ENCODE peak calls at places on chromosomes 2 and 18, in four cellular contexts. One of them, this sample, is unnamed.

GRCh38 chr2:14773696-14774095 is 141.2 kb downstream of the LRATD1 start:
- DNase-seq in HepG2: no peak
- DNase-seq in K562: no peak
- DNase-seq in HCT116: no peak
- DNase-seq in this sample: no peak

GRCh38 chr2:70645733-70646420 is 92.3 kb upstream of the TGFA start:
- DNase-seq in K562: no peak
- DNase-seq in HepG2: peak
- DNase-seq in HCT116: no peak
- DNase-seq in this sample: peak

GRCh38 chr2:102268529-102269524 is 42.5 kb upstream of the IL1RL1 start:
- DNase-seq in HepG2: no peak
- DNase-seq in HCT116: no peak
- DNase-seq in K562: no peak
- DNase-seq in this sample: no peak

GRCh38 chr2:9815844-9816279 is 27.4 kb upstream of the TAF1B start:
- DNase-seq in HCT116: no peak
- DNase-seq in K562: no peak
- DNase-seq in HepG2: no peak
- DNase-seq in this sample: no peak

GRCh38 chr18:22556271-22556990 is 138.7 kb upstream of the CTAGE1 start:
- DNase-seq in K562: no peak
- DNase-seq in HepG2: no peak
- DNase-seq in HCT116: no peak
- DNase-seq in this sample: no peak

GRCh38 chr2:160270571-160271113 is 70.6 kb upstream of the ITGB6 start:
- DNase-seq in HCT116: no peak
- DNase-seq in HepG2: no peak
- DNase-seq in K562: no peak
- DNase-seq in this sample: peak

GRCh38 chr18:48792141-48792540 is 158.6 kb downstream of the SMAD7 start:
- DNase-seq in HCT116: no peak
- DNase-seq in K562: no peak
- DNase-seq in HepG2: no peak
- DNase-seq in this sample: no peak

GRCh38 chr2:210626849-210627248 is 70.5 kb downstream of the CPS1 start:
- DNase-seq in HCT116: no peak
- DNase-seq in HepG2: peak
- DNase-seq in K562: no peak
- DNase-seq in this sample: no peak

GRCh38 chr2:47437287-47437686 is 34.3 kb downstream of the MSH2 start:
- DNase-seq in K562: no peak
- DNase-seq in HepG2: no peak
- DNase-seq in HCT116: no peak
- DNase-seq in this sample: peak

GRCh38 chr2:174593574-174594203 is 3.9 kb downstream of the WIPF1 start:
- DNase-seq in HepG2: no peak
- DNase-seq in HCT116: no peak
- DNase-seq in K562: no peak
- DNase-seq in this sample: no peak

GRCh38 chr2:239897596-239898235 is 127.4 kb downstream of the NDUFA10 start:
- DNase-seq in HCT116: no peak
- DNase-seq in HepG2: no peak
- DNase-seq in K562: no peak
- DNase-seq in this sample: no peak

GRCh38 chr18:58209326-58209725 is 165.3 kb downstream of the NEDD4L start:
- DNase-seq in HepG2: no peak
- DNase-seq in K562: peak
- DNase-seq in HCT116: no peak
- DNase-seq in this sample: no peak

GRCh38 chr18:66210875-66211274 is 393.0 kb downstream of the CDH19 start:
- DNase-seq in HCT116: no peak
- DNase-seq in HepG2: no peak
- DNase-seq in K562: no peak
- DNase-seq in this sample: no peak

GRCh38 chr18:71114550-71115210 is 825.8 kb downstream of the SOCS6 start:
- DNase-seq in HCT116: no peak
- DNase-seq in HepG2: no peak
- DNase-seq in K562: no peak
- DNase-seq in this sample: no peak

GRCh38 chr2:101699191-101699938 is 1.9 kb downstream of the MAP4K4 start:
- DNase-seq in K562: no peak
- DNase-seq in HCT116: no peak
- DNase-seq in HepG2: no peak
- DNase-seq in this sample: no peak

GRCh38 chr2:205032093-205032551 is 486.8 kb downstream of the PARD3B start:
- DNase-seq in HepG2: no peak
- DNase-seq in K562: no peak
- DNase-seq in HCT116: no peak
- DNase-seq in this sample: no peak

GRCh38 chr2:239234826-239235175 is 166.0 kb downstream of the HDAC4 start:
- DNase-seq in HepG2: no peak
- DNase-seq in HCT116: no peak
- DNase-seq in K562: no peak
- DNase-seq in this sample: no peak

GRCh38 chr2:128279786-128280701 is 38.6 kb downstream of the HS6ST1 start:
- DNase-seq in HepG2: no peak
- DNase-seq in HCT116: no peak
- DNase-seq in K562: no peak
- DNase-seq in this sample: no peak

GRCh38 chr2:113707106-113707505 is 49.3 kb downstream of the SLC35F5 start:
- DNase-seq in K562: no peak
- DNase-seq in HepG2: peak
- DNase-seq in HCT116: no peak
- DNase-seq in this sample: no peak

GRCh38 chr18:69538849-69539248 is 138.2 kb downstream of the DOK6 start:
- DNase-seq in HCT116: no peak
- DNase-seq in HepG2: no peak
- DNase-seq in K562: no peak
- DNase-seq in this sample: peak

GRCh38 chr18:5317186-5317585 is 21.7 kb upstream of the ZBTB14 start:
- DNase-seq in HepG2: no peak
- DNase-seq in HCT116: no peak
- DNase-seq in K562: no peak
- DNase-seq in this sample: no peak

GRCh38 chr2:46495347-46496030 is 16.1 kb downstream of the TMEM247 start:
- DNase-seq in HepG2: no peak
- DNase-seq in K562: no peak
- DNase-seq in HCT116: no peak
- DNase-seq in this sample: no peak

GRCh38 chr2:42256502-42256901 is 87.3 kb downstream of the EML4 start:
- DNase-seq in HCT116: no peak
- DNase-seq in HepG2: no peak
- DNase-seq in K562: no peak
- DNase-seq in this sample: no peak

GRCh38 chr2:241031436-241032165 is 33.2 kb downstream of the SNED1 start:
- DNase-seq in HepG2: no peak
- DNase-seq in HCT116: no peak
- DNase-seq in K562: no peak
- DNase-seq in this sample: no peak
- TF ChIP-seq POLR2AphosphoS5 in HepG2: no peak
- TF ChIP-seq POLR2AphosphoS5 in HCT116: no peak
- TF ChIP-seq POLR2AphosphoS5 in K562: no peak
- TF ChIP-seq POLR2AphosphoS5 in this sample: no peak

GRCh38 chr2:660477-661214 is 16.6 kb downstream of the TMEM18 start:
- DNase-seq in HepG2: no peak
- DNase-seq in K562: no peak
- DNase-seq in HCT116: no peak
- DNase-seq in this sample: no peak
- TF ChIP-seq ELF1 in HepG2: no peak
- TF ChIP-seq ELF1 in K562: no peak
- TF ChIP-seq ELF1 in HCT116: no peak
- TF ChIP-seq ELF1 in this sample: no peak

GRCh38 chr2:181540421-181540820 is 83.2 kb downstream of the ITGA4 start:
- DNase-seq in HCT116: no peak
- DNase-seq in HepG2: no peak
- DNase-seq in K562: no peak
- DNase-seq in this sample: no peak
- TF ChIP-seq POLR2AphosphoS5 in HCT116: no peak
- TF ChIP-seq POLR2AphosphoS5 in HepG2: no peak
- TF ChIP-seq POLR2AphosphoS5 in K562: no peak
- TF ChIP-seq POLR2AphosphoS5 in this sample: no peak

GRCh38 chr2:30708491-30709290 is 98.6 kb downstream of the CAPN13 start:
- DNase-seq in HepG2: no peak
- DNase-seq in K562: peak
- DNase-seq in HCT116: no peak
- DNase-seq in this sample: no peak

GRCh38 chr2:30706534-30707303 is 100.5 kb downstream of the CAPN13 start:
- DNase-seq in HepG2: peak
- DNase-seq in K562: peak
- DNase-seq in HCT116: peak
- DNase-seq in this sample: peak

GRCh38 chr2:30705056-30705455 is 102.2 kb downstream of the CAPN13 start:
- DNase-seq in HepG2: no peak
- DNase-seq in K562: no peak
- DNase-seq in HCT116: no peak
- DNase-seq in this sample: no peak

GRCh38 chr2:30707304-30707903 is 99.8 kb downstream of the CAPN13 start:
- DNase-seq in HCT116: no peak
- DNase-seq in K562: no peak
- DNase-seq in HepG2: no peak
- DNase-seq in this sample: no peak

DNA sequence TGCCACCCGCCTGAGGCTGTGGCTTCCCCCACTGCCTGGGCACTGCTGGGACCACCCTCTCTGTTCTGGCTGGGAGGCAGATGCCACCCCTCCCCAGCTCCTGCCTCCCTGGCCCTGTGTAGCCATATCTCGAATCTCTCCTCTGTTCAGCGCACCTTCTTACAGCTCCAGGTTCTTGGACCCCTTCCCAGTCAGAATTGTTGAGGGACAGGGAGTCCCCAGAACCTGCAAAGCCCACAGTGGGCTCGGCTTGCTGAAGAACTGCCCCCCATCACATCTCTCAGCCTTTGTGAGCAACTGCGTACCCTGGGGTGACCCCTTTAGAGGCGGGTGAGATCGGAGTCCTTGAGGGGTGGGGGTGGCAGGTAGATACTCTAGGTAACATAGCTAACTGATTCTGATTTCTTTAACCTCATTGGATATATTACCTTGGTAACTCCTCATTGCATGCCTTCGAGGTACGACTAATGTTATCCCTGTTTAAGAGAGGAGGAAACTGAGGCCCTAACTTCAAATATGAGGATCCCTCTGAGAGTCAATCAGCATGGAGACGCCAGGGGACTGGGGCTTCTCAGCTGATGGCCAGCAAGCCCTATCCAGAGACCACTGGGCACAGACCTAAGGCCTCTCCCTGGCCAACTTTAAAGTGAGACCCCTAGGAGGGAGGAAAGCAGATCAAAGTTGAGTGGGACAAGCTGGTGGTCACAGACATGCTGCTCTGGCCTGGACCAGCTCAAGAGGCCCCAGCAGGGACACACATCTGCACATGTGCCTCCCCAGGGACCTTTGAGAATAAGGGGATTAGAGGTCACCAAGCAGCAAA is 101.3 kb downstream of the CAPN13 start:
- DNase-seq in K562: no peak
- DNase-seq in HepG2: no peak
- DNase-seq in HCT116: no peak
- DNase-seq in this sample: no peak
- TF ChIP-seq ELF1 in K562: no peak
- TF ChIP-seq ELF1 in HepG2: no peak
- TF ChIP-seq ELF1 in HCT116: no peak
- TF ChIP-seq ELF1 in this sample: no peak

DNA sequence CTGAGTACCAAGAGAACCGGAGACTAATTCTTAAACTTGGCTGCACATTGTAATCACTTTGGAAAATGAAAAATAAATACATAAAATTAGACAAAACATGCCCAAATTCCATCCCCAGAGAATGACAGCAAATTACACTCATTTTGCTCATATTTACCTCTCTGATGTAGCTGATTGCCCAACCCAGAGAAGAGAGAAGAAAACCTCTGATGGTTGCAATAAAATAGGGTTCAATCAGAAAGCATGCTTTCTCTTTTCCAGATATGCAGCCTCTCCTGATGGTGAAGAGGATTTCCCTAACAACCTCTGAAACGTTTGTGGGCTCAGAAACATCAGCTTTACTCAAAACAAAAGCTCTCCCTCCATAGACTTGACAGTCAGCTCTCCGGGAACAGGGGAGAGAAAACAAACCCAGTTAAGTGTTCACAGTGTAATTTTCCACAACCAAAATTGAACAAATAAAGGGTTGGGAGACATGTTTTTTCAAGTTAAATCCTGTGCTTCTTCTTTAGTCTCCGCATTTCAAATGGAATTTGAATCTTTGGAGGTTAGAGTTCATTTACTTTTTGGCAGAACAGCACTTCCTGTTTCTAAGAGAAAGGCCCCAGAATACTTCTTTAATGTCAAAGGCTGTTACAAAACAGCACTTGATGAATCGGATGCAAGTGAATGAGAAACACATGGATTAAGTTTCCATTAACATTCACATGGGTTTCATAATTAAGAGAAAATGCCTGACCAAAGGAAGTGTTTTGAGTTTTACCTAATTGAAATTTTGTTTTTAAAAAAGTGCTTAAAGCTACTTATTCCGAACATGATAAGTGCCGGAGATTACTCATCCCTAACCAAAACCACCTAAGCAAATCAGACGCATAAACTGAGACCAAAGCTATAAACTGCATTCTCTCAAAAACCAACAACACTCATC is 570.1 kb upstream of the SYT4 start:
- DNase-seq in HepG2: no peak
- DNase-seq in K562: no peak
- DNase-seq in HCT116: no peak
- DNase-seq in this sample: no peak
- TF ChIP-seq POLR2AphosphoS5 in HepG2: no peak
- TF ChIP-seq POLR2AphosphoS5 in K562: no peak
- TF ChIP-seq POLR2AphosphoS5 in HCT116: no peak
- TF ChIP-seq POLR2AphosphoS5 in this sample: no peak

GRCh38 chr2:96164459-96165184 is 19.4 kb upstream of the DUSP2 start:
- DNase-seq in HCT116: no peak
- DNase-seq in HepG2: no peak
- DNase-seq in K562: no peak
- DNase-seq in this sample: no peak
- TF ChIP-seq ELF1 in HCT116: no peak
- TF ChIP-seq ELF1 in HepG2: no peak
- TF ChIP-seq ELF1 in K562: no peak
- TF ChIP-seq ELF1 in this sample: no peak

DNA sequence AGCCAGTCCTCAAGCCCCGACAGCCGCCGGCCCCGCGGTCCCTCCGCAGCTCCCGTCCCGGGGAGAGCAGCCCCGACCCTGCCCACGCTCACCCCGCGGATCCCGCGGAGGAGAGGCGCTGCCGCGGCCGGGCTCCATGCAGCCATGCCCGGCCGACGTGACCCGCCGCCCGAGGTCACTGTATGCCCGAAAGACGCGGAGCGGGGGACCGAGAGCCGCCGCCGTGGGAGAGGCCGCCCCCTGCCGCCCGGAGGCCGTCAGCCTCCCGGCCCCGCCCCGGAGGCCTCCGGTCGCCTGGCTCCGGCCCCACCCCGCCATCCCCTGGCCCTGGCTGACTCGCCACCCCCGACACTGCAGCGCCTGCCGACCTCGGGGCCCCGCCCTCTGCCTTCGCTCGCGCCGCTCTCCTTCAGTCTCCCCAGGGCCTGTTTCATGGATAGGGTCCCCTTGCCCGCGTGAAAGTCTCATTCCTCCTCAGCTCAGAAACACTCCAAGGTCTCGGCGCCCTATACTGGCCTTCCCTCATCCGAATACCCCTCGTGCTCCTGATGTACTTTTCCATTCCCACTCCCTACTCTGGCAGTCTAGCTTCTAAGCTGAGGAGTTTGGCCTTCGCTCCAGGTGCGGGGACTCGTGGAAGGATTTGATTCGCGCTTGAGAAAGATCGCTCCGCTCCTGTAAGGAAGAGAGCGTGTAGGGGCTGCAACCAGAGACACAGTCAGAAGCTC is at the start of gene BOLA3:
- DNase-seq in K562: peak
- DNase-seq in HepG2: peak
- DNase-seq in HCT116: peak
- DNase-seq in this sample: peak
- TF ChIP-seq POLR2AphosphoS5 in K562: peak
- TF ChIP-seq POLR2AphosphoS5 in HepG2: peak
- TF ChIP-seq POLR2AphosphoS5 in HCT116: peak
- TF ChIP-seq POLR2AphosphoS5 in this sample: peak

This sample was measured in SK-N-SH.